ENCODE peak calls at places on chromosomes 2 and 18, in six cellular contexts. One of them, this sample, is unnamed.

GRCh38 chr18:61833387-61833786 is 59.4 kb downstream of the RNF152 start:
- DNase-seq in HepG2: no peak
- DNase-seq in K562: no peak
- DNase-seq in GM12878: peak; percentile 7
- DNase-seq in H1: no peak
- DNase-seq in GM12891: no peak
- DNase-seq in this sample: no peak

GRCh38 chr2:221571108-221571390 is 1.1 kb downstream of the EPHA4 start:
- DNase-seq in GM12891: no peak
- DNase-seq in H1: no peak
- DNase-seq in GM12878: no peak
- DNase-seq in HepG2: no peak
- DNase-seq in K562: no peak
- DNase-seq in this sample: no peak

GRCh38 chr2:15940661-15941482 is 522 bp downstream of the MYCN start:
- DNase-seq in K562: no peak
- DNase-seq in HepG2: no peak
- DNase-seq in H1: no peak
- DNase-seq in GM12891: peak; percentile 22
- DNase-seq in GM12878: no peak
- DNase-seq in this sample: peak; percentile 14

GRCh38 chr2:156455366-156455975 is 19.3 kb downstream of the GPD2 start:
- DNase-seq in GM12878: no peak
- DNase-seq in HepG2: no peak
- DNase-seq in H1: no peak
- DNase-seq in K562: no peak
- DNase-seq in GM12891: no peak
- DNase-seq in this sample: no peak

GRCh38 chr2:241909769-241910168 is 40.2 kb downstream of the RTP5 start:
- DNase-seq in GM12878: no peak
- DNase-seq in HepG2: no peak
- DNase-seq in K562: no peak
- DNase-seq in H1: no peak
- DNase-seq in GM12891: no peak
- DNase-seq in this sample: no peak

GRCh38 chr2:240248981-240249422 is 108.5 kb upstream of the OTOS start:
- DNase-seq in K562: no peak
- DNase-seq in HepG2: no peak
- DNase-seq in GM12878: no peak
- DNase-seq in GM12891: no peak
- DNase-seq in H1: no peak
- DNase-seq in this sample: no peak

GRCh38 chr18:21163647-21164625 is 52.3 kb upstream of the ROCK1 start:
- DNase-seq in GM12891: no peak
- DNase-seq in H1: no peak
- DNase-seq in GM12878: no peak
- DNase-seq in K562: no peak
- DNase-seq in HepG2: no peak
- DNase-seq in this sample: no peak

GRCh38 chr2:120914839-120915521 is 179.3 kb downstream of the GLI2 start:
- DNase-seq in GM12891: no peak
- DNase-seq in HepG2: peak; percentile 61
- DNase-seq in GM12878: no peak
- DNase-seq in K562: peak; percentile 60
- DNase-seq in H1: no peak
- DNase-seq in this sample: no peak

GRCh38 chr2:95234286-95234785 is 27.0 kb downstream of the ZNF892 start:
- DNase-seq in H1: no peak
- DNase-seq in GM12878: no peak
- DNase-seq in HepG2: no peak
- DNase-seq in GM12891: no peak
- DNase-seq in K562: no peak
- DNase-seq in this sample: no peak

GRCh38 chr2:7427293-7428060 is 510.3 kb downstream of the RNF144A start:
- DNase-seq in GM12891: no peak
- DNase-seq in GM12878: peak; percentile 66
- DNase-seq in H1: peak; percentile 19
- DNase-seq in K562: peak; percentile 55
- DNase-seq in HepG2: peak; percentile 53
- DNase-seq in this sample: no peak

GRCh38 chr18:12621737-12622306 is 36.1 kb downstream of the SPIRE1 start:
- DNase-seq in K562: peak; percentile 55
- DNase-seq in HepG2: no peak
- DNase-seq in GM12878: no peak
- DNase-seq in GM12891: no peak
- DNase-seq in H1: no peak
- DNase-seq in this sample: no peak

GRCh38 chr2:74528600-74529356 is 728 bp downstream of the AUP1 start:
- DNase-seq in GM12891: no peak
- DNase-seq in H1: no peak
- DNase-seq in HepG2: peak; percentile 49
- DNase-seq in K562: no peak
- DNase-seq in GM12878: no peak
- DNase-seq in this sample: no peak

GRCh38 chr18:2612996-2613395 is 41.6 kb downstream of the NDC80 start:
- DNase-seq in K562: no peak
- DNase-seq in HepG2: no peak
- DNase-seq in H1: no peak
- DNase-seq in GM12878: no peak
- DNase-seq in GM12891: no peak
- DNase-seq in this sample: no peak

GRCh38 chr2:232142049-232142448 is 180.5 kb downstream of the DIS3L2 start:
- DNase-seq in GM12891: no peak
- DNase-seq in H1: no peak
- DNase-seq in GM12878: no peak
- DNase-seq in HepG2: peak; percentile 28
- DNase-seq in K562: peak; percentile 36
- DNase-seq in this sample: no peak

GRCh38 chr2:143422681-143423080 is 293.5 kb downstream of the ARHGAP15 start:
- DNase-seq in HepG2: no peak
- DNase-seq in GM12878: no peak
- DNase-seq in GM12891: peak; percentile 9
- DNase-seq in K562: no peak
- DNase-seq in H1: no peak
- DNase-seq in this sample: no peak

GRCh38 chr2:160324161-160324768 is 124.2 kb upstream of the ITGB6 start:
- DNase-seq in GM12878: no peak
- DNase-seq in H1: no peak
- DNase-seq in GM12891: no peak
- DNase-seq in HepG2: peak; percentile 34
- DNase-seq in K562: peak; percentile 23
- DNase-seq in this sample: no peak

GRCh38 chr18:35477497-35477896 is 20.3 kb downstream of the INO80C start:
- DNase-seq in HepG2: no peak
- DNase-seq in H1: no peak
- DNase-seq in GM12878: no peak
- DNase-seq in K562: no peak
- DNase-seq in GM12891: no peak
- DNase-seq in this sample: no peak

GRCh38 chr2:100107911-100108647 is 34.3 kb downstream of the AFF3 start:
- DNase-seq in GM12878: no peak
- DNase-seq in K562: no peak
- DNase-seq in HepG2: no peak
- DNase-seq in H1: no peak
- DNase-seq in GM12891: no peak
- DNase-seq in this sample: no peak

GRCh38 chr2:1859671-1860450 is 115.5 kb upstream of the PXDN start:
- DNase-seq in K562: no peak
- DNase-seq in GM12878: no peak
- DNase-seq in H1: no peak
- DNase-seq in GM12891: no peak
- DNase-seq in HepG2: no peak
- DNase-seq in this sample: no peak

GRCh38 chr2:146806295-146807005 is 1038.4 kb upstream of the ACVR2A start:
- DNase-seq in H1: no peak
- DNase-seq in GM12878: no peak
- DNase-seq in HepG2: no peak
- DNase-seq in K562: no peak
- DNase-seq in GM12891: no peak
- DNase-seq in this sample: no peak

GRCh38 chr2:46470114-46470628 is 9.2 kb upstream of the TMEM247 start:
- DNase-seq in H1: no peak
- DNase-seq in GM12878: no peak
- DNase-seq in HepG2: no peak
- DNase-seq in GM12891: no peak
- DNase-seq in K562: no peak
- DNase-seq in this sample: no peak

GRCh38 chr2:16359961-16360360 is 305.7 kb downstream of the CYRIA start:
- DNase-seq in GM12891: no peak
- DNase-seq in HepG2: no peak
- DNase-seq in H1: no peak
- DNase-seq in GM12878: no peak
- DNase-seq in K562: no peak
- DNase-seq in this sample: no peak

GRCh38 chr2:179237209-179237946 is 27.3 kb downstream of the SESTD1 start:
- DNase-seq in GM12878: no peak
- DNase-seq in K562: no peak
- DNase-seq in H1: no peak
- DNase-seq in HepG2: peak; percentile 22
- DNase-seq in GM12891: no peak
- DNase-seq in this sample: no peak

GRCh38 chr18:51425889-51426288 is 228.4 kb upstream of the MEX3C start:
- DNase-seq in K562: no peak
- DNase-seq in GM12891: no peak
- DNase-seq in H1: no peak
- DNase-seq in HepG2: no peak
- DNase-seq in GM12878: no peak
- DNase-seq in this sample: no peak

GRCh38 chr2:177427316-177427715 is 34.7 kb downstream of the AGPS start:
- DNase-seq in GM12891: no peak
- DNase-seq in K562: no peak
- DNase-seq in GM12878: no peak
- DNase-seq in HepG2: no peak
- DNase-seq in H1: no peak
- DNase-seq in this sample: no peak

GRCh38 chr18:45608400-45608799 is 6.9 kb upstream of the SLC14A2 start:
- DNase-seq in GM12878: no peak
- DNase-seq in H1: no peak
- DNase-seq in GM12891: no peak
- DNase-seq in K562: no peak
- DNase-seq in HepG2: no peak
- DNase-seq in this sample: no peak

GRCh38 chr2:217367464-217367863 is 507.6 kb upstream of the TNP1 start:
- DNase-seq in HepG2: no peak
- DNase-seq in K562: no peak
- DNase-seq in GM12878: no peak
- DNase-seq in H1: no peak
- DNase-seq in GM12891: no peak
- DNase-seq in this sample: no peak

GRCh38 chr2:16407358-16407757 is 258.3 kb downstream of the CYRIA start:
- DNase-seq in GM12891: no peak
- DNase-seq in H1: no peak
- DNase-seq in HepG2: no peak
- DNase-seq in K562: no peak
- DNase-seq in GM12878: no peak
- DNase-seq in this sample: no peak

GRCh38 chr2:95316466-95317122 is 19.4 kb downstream of the KCNIP3 start:
- DNase-seq in H1: no peak
- DNase-seq in GM12891: no peak
- DNase-seq in HepG2: no peak
- DNase-seq in K562: no peak
- DNase-seq in GM12878: no peak
- DNase-seq in this sample: no peak

GRCh38 chr2:41907716-41908328 is 140.0 kb upstream of the PKDCC start:
- DNase-seq in K562: peak; percentile 54
- DNase-seq in GM12891: no peak
- DNase-seq in GM12878: no peak
- DNase-seq in HepG2: no peak
- DNase-seq in H1: no peak
- DNase-seq in this sample: no peak
- TF ChIP-seq POLR2A in K562: no peak
- TF ChIP-seq POLR2A in GM12891: no peak
- TF ChIP-seq POLR2A in GM12878: no peak
- TF ChIP-seq POLR2A in HepG2: no peak
- TF ChIP-seq POLR2A in H1: no peak
- TF ChIP-seq POLR2A in this sample: no peak

GRCh38 chr18:59024829-59025228 is 114.9 kb upstream of the SEC11C start:
- DNase-seq in GM12878: no peak
- DNase-seq in GM12891: no peak
- DNase-seq in H1: no peak
- DNase-seq in K562: no peak
- DNase-seq in HepG2: no peak
- DNase-seq in this sample: no peak

GRCh38 chr18:59022167-59022945 is 117.3 kb upstream of the SEC11C start:
- DNase-seq in K562: no peak
- DNase-seq in H1: no peak
- DNase-seq in GM12891: no peak
- DNase-seq in GM12878: no peak
- DNase-seq in HepG2: no peak
- DNase-seq in this sample: no peak

GRCh38 chr18:59026831-59027410 is 112.8 kb upstream of the SEC11C start:
- DNase-seq in GM12891: no peak
- DNase-seq in HepG2: no peak
- DNase-seq in K562: no peak
- DNase-seq in H1: no peak
- DNase-seq in GM12878: no peak
- DNase-seq in this sample: no peak

GRCh38 chr18:59029663-59030421 is 109.8 kb upstream of the SEC11C start:
- DNase-seq in H1: no peak
- DNase-seq in HepG2: no peak
- DNase-seq in K562: no peak
- DNase-seq in GM12878: no peak
- DNase-seq in GM12891: no peak
- DNase-seq in this sample: no peak

DNA sequence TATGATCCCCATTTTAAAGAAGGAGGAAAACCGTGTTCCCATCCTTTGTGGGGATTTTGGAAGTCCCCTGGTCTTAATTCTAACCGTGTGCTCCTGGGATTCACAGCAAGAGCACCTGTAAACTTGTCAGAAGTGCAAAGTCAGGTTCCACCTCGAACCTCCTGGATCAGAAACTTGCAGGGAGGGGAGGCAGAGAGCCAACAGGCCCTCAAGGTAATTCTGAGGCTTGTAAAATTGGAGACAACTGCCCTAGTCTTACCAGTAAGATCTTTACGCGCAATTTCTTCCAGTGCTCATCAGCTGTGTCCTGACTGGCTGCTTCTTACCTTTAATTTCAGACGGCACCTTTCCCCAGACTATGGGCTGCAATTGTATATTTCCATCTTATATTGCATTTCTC is 113.3 kb upstream of the SEC11C start:
- DNase-seq in HepG2: no peak
- DNase-seq in GM12891: no peak
- DNase-seq in K562: no peak
- DNase-seq in H1: no peak
- DNase-seq in GM12878: no peak
- DNase-seq in this sample: no peak
- TF ChIP-seq POLR2AphosphoS5 in HepG2: no peak
- TF ChIP-seq POLR2AphosphoS5 in GM12891: no peak
- TF ChIP-seq POLR2AphosphoS5 in K562: no peak
- TF ChIP-seq POLR2AphosphoS5 in H1: no peak
- TF ChIP-seq POLR2AphosphoS5 in GM12878: no peak
- TF ChIP-seq POLR2AphosphoS5 in this sample: no peak

GRCh38 chr2:198098918-198099317 is 294.5 kb downstream of the PLCL1 start:
- DNase-seq in GM12891: no peak
- DNase-seq in HepG2: no peak
- DNase-seq in GM12878: no peak
- DNase-seq in H1: peak; percentile 15
- DNase-seq in K562: peak; percentile 6
- DNase-seq in this sample: no peak
- TF ChIP-seq TAF1 in GM12891: no peak
- TF ChIP-seq TAF1 in HepG2: no peak
- TF ChIP-seq TAF1 in GM12878: no peak
- TF ChIP-seq TAF1 in H1: no peak
- TF ChIP-seq TAF1 in K562: no peak
- TF ChIP-seq TAF1 in this sample: no peak

GRCh38 chr2:69013123-69013836 is at the start of gene ANTXR1:
- DNase-seq in HepG2: peak; percentile 45
- DNase-seq in K562: peak; percentile 10
- DNase-seq in GM12878: no peak
- DNase-seq in GM12891: no peak
- DNase-seq in H1: no peak
- DNase-seq in this sample: no peak
- TF ChIP-seq POLR2A in HepG2: peak; percentile 32
- TF ChIP-seq POLR2A in K562: no peak
- TF ChIP-seq POLR2A in GM12878: no peak
- TF ChIP-seq POLR2A in GM12891: no peak
- TF ChIP-seq POLR2A in H1: no peak
- TF ChIP-seq POLR2A in this sample: no peak